ENCODE peak calls at places on chromosomes 4 and X, in eight cellular contexts. C, J, M, G, W, N, Z and F are unnamed samples.

GRCh38 chr4:40200881-40201797 is 4.3 kb downstream of the RHOH start:
- DNase-seq in C (no peak), J (no peak), M (no peak), G (no peak), W (no peak), N (no peak), Z (no peak), F (no peak)

GRCh38 chr4:72326692-72327632 is 242.1 kb downstream of the ADAMTS3 start:
- DNase-seq in C (peak; percentile 18), J (peak; percentile 41), M (no peak), G (no peak), W (no peak), N (peak; percentile 66), Z (peak; percentile 61), F (peak; percentile 51)

GRCh38 chr4:86661418-86661817 is 67.3 kb downstream of the PTPN13 start:
- DNase-seq in C (no peak), J (no peak), M (no peak), G (no peak), W (no peak), N (no peak), Z (no peak), F (no peak)

GRCh38 chrX:9562851-9563250 is 98.0 kb downstream of the TBL1X start:
- DNase-seq in C (no peak), J (peak; percentile 2), M (no peak), G (no peak), W (no peak), N (peak; percentile 90), Z (peak; percentile 94), F (peak; percentile 31)

GRCh38 chr4:121049072-121049599 is 23.2 kb downstream of the NDNF start:
- DNase-seq in C (no peak), J (no peak), M (no peak), G (no peak), W (no peak), N (peak; percentile 66), Z (no peak), F (no peak)

GRCh38 chr4:155539746-155540145 is 126.9 kb upstream of the GUCY1A1 start:
- DNase-seq in C (no peak), J (no peak), M (no peak), G (no peak), W (no peak), N (no peak), Z (peak; percentile 41), F (no peak)

GRCh38 chr4:105146286-105147219 is at the start of gene TET2:
- DNase-seq in C (peak; percentile 42), J (peak; percentile 59), M (peak; percentile 77), G (no peak), W (peak; percentile 63), N (peak; percentile 90), Z (peak; percentile 91), F (peak; percentile 69)

GRCh38 chr4:88107406-88108107 is 50.9 kb downstream of the ABCG2 start:
- DNase-seq in C (no peak), J (no peak), M (no peak), G (no peak), W (no peak), N (peak; percentile 10), Z (peak; percentile 37), F (no peak)

GRCh38 chr4:153485860-153486259 is 19.7 kb downstream of the TMEM131L start:
- DNase-seq in C (no peak), J (no peak), M (no peak), G (no peak), W (no peak), N (no peak), Z (no peak), F (no peak)

GRCh38 chr4:7275490-7276154 is 83.3 kb downstream of the SORCS2 start:
- DNase-seq in C (no peak), J (no peak), M (no peak), G (no peak), W (no peak), N (no peak), Z (no peak), F (no peak)

GRCh38 chr4:102825261-102826071 is 1.9 kb downstream of the UBE2D3 start:
- DNase-seq in C (no peak), J (peak; percentile 27), M (peak; percentile 12), G (no peak), W (no peak), N (peak; percentile 79), Z (peak; percentile 77), F (peak; percentile 56)

GRCh38 chr4:164779811-164780216 is 25.9 kb downstream of the SMIM31 start:
- DNase-seq in C (peak; percentile 16), J (no peak), M (no peak), G (peak; percentile 14), W (no peak), N (peak; percentile 64), Z (peak; percentile 54), F (no peak)

GRCh38 chr4:11847161-11847560 is 418.5 kb upstream of the HS3ST1 start:
- DNase-seq in C (no peak), J (no peak), M (no peak), G (no peak), W (no peak), N (peak; percentile 92), Z (no peak), F (no peak)

GRCh38 chrX:140503714-140504351 is 1.0 kb downstream of the SOX3 start:
- DNase-seq in C (no peak), J (no peak), M (no peak), G (no peak), W (no peak), N (peak; percentile 11), Z (peak; percentile 12), F (no peak)

GRCh38 chr4:143539670-143540023 is 26.1 kb downstream of the SMARCA5 start:
- DNase-seq in C (no peak), J (no peak), M (no peak), G (no peak), W (no peak), N (no peak), Z (no peak), F (no peak)

GRCh38 chr4:44493924-44494323 is 45.3 kb upstream of the KCTD8 start:
- DNase-seq in C (no peak), J (no peak), M (no peak), G (peak; percentile 2), W (no peak), N (peak; percentile 45), Z (peak; percentile 8), F (no peak)

GRCh38 chr4:119977546-119977945 is 89.1 kb downstream of the MAD2L1 start:
- DNase-seq in C (no peak), J (no peak), M (no peak), G (no peak), W (no peak), N (no peak), Z (no peak), F (no peak)

GRCh38 chr4:124501579-124501978 is 211.0 kb downstream of the ANKRD50 start:
- DNase-seq in C (no peak), J (no peak), M (no peak), G (no peak), W (no peak), N (no peak), Z (no peak), F (no peak)

GRCh38 chr4:143555676-143556075 is 42.2 kb downstream of the SMARCA5 start:
- DNase-seq in C (no peak), J (no peak), M (no peak), G (no peak), W (no peak), N (no peak), Z (peak; percentile 8), F (no peak)

GRCh38 chr4:168421055-168421454 is 59.2 kb downstream of the DDX60L start:
- DNase-seq in C (no peak), J (no peak), M (no peak), G (no peak), W (no peak), N (no peak), Z (no peak), F (no peak)

GRCh38 chr4:112234952-112235609 is 3.5 kb downstream of the AP1AR start:
- DNase-seq in C (no peak), J (peak; percentile 65), M (peak; percentile 23), G (no peak), W (peak; percentile 31), N (peak; percentile 90), Z (peak; percentile 77), F (peak; percentile 68)

GRCh38 chr4:118683513-118683912 is 1.7 kb upstream of the METTL14 start:
- DNase-seq in C (no peak), J (no peak), M (no peak), G (no peak), W (no peak), N (no peak), Z (peak; percentile 27), F (no peak)

GRCh38 chr4:78432896-78433295 is 118.7 kb upstream of the ANXA3 start:
- DNase-seq in C (no peak), J (peak; percentile 14), M (no peak), G (no peak), W (no peak), N (peak; percentile 18), Z (peak; percentile 85), F (no peak)

GRCh38 chr4:17618926-17619325 is 4.5 kb downstream of the MED28 start:
- DNase-seq in C (no peak), J (no peak), M (no peak), G (no peak), W (no peak), N (no peak), Z (no peak), F (no peak)

GRCh38 chrX:74179499-74179898 is 124.5 kb upstream of the ZCCHC13 start:
- DNase-seq in C (no peak), J (no peak), M (no peak), G (no peak), W (no peak), N (no peak), Z (no peak), F (no peak)

GRCh38 chrX:38811515-38812239 is 10.4 kb downstream of the MID1IP1 start:
- DNase-seq in C (no peak), J (no peak), M (no peak), G (no peak), W (no peak), N (peak; percentile 26), Z (peak; percentile 65), F (no peak)

GRCh38 chrX:154329284-154329683 is 33.7 kb downstream of the TKTL1 start:
- DNase-seq in C (no peak), J (no peak), M (no peak), G (no peak), W (no peak), N (no peak), Z (no peak), F (no peak)

GRCh38 chrX:34638116-34638515 is 19.0 kb downstream of the TMEM47 start:
- DNase-seq in C (peak; percentile 51), J (no peak), M (no peak), G (no peak), W (no peak), N (peak; percentile 66), Z (peak; percentile 53), F (no peak)

GRCh38 chr4:46270986-46271596 is 118.8 kb downstream of the GABRA2 start:
- DNase-seq in C (peak; percentile 19), J (no peak), M (no peak), G (no peak), W (no peak), N (peak; percentile 37), Z (peak; percentile 42), F (no peak)

GRCh38 chrX:69127466-69127865 is 37.8 kb downstream of the PJA1 start:
- DNase-seq in C (no peak), J (no peak), M (no peak), G (no peak), W (no peak), N (no peak), Z (no peak), F (no peak)

GRCh38 chr4:68342139-68342538 is 7.8 kb downstream of the YTHDC1 start:
- DNase-seq in C (peak; percentile 11), J (no peak), M (no peak), G (no peak), W (no peak), N (peak; percentile 76), Z (peak; percentile 88), F (no peak)

GRCh38 chrX:18598413-18598812 is 73.5 kb downstream of the RS1 start:
- DNase-seq in C (no peak), J (no peak), M (no peak), G (no peak), W (no peak), N (no peak), Z (no peak), F (no peak)

GRCh38 chrX:48520976-48521352 is 644 bp upstream of the EBP start:
- DNase-seq in C (no peak), J (no peak), M (no peak), G (no peak), W (no peak), N (no peak), Z (no peak), F (no peak)

GRCh38 chr4:183255487-183255886 is 64.6 kb downstream of the CLDN22 start:
- DNase-seq in C (no peak), J (no peak), M (no peak), G (no peak), W (no peak), N (no peak), Z (no peak), F (no peak)